ENCODE peak calls at places on chromosomes 1 and 21, in five cellular contexts. A is ovary, S is body of pancreas, B is brain microvascular endothelial cell, W is mammary epithelial cell. L is an unnamed sample.
A peak's percentile ranks its signal among the peaks of the same experiment; 100 is the strongest.

GRCh38 chr1:76764638-76765572 is 102.4 kb upstream of the ST6GALNAC5 start:
- DNase-seq in A (no peak), S (no peak), B (no peak), W (no peak), L (peak; percentile 36)

GRCh38 chr1:30420519-30421050 is 302.8 kb downstream of the MATN1 start:
- DNase-seq in A (no peak), S (no peak), B (no peak), W (peak; percentile 44), L (no peak)

GRCh38 chr1:42186172-42186571 is 21.6 kb upstream of the GUCA2A start:
- DNase-seq in A (no peak), S (no peak), B (peak; percentile 66), W (peak; percentile 53), L (no peak)

GRCh38 chr1:212073490-212073889 is 37.9 kb downstream of the DTL start:
- DNase-seq in A (no peak), S (no peak), B (no peak), W (no peak), L (no peak)

GRCh38 chr21:44617071-44617501 is 5.2 kb downstream of the KRTAP10-8 start:
- DNase-seq in A (no peak), S (no peak), B (no peak), W (no peak), L (no peak)

GRCh38 chr1:184972281-184973055 is 1.8 kb downstream of the NIBAN1 start:
- DNase-seq in A (no peak), S (no peak), B (no peak), W (peak; percentile 32), L (no peak)

GRCh38 chr21:18803624-18804023 is 400.0 kb upstream of the TMPRSS15 start:
- DNase-seq in A (no peak), S (no peak), B (no peak), W (no peak), L (no peak)

GRCh38 chr1:179808503-179808902 is 65.4 kb downstream of the FAM163A start:
- DNase-seq in A (no peak), S (no peak), B (no peak), W (no peak), L (no peak)

GRCh38 chr1:230869499-230869898 is 1.2 kb upstream of the C1orf198 start:
- DNase-seq in A (no peak), S (no peak), B (no peak), W (no peak), L (no peak)

GRCh38 chr1:65514083-65514482 is 93.6 kb downstream of the LEPR start:
- DNase-seq in A (no peak), S (no peak), B (no peak), W (peak; percentile 8), L (no peak)

GRCh38 chr1:173798078-173798477 is 26.4 kb upstream of the DARS2 start:
- DNase-seq in A (no peak), S (no peak), B (peak; percentile 1), W (peak; percentile 10), L (no peak)

GRCh38 chr1:94063379-94063778 is 57.6 kb downstream of the ABCA4 start:
- DNase-seq in A (peak; percentile 77), S (peak; percentile 63), B (peak; percentile 81), W (no peak), L (no peak)

GRCh38 chr1:68331117-68331865 is 99.0 kb upstream of the WLS start:
- DNase-seq in A (no peak), S (no peak), B (peak; percentile 67), W (peak; percentile 89), L (no peak)

GRCh38 chr1:192581131-192581927 is 5.8 kb downstream of the RGS1 start:
- DNase-seq in A (no peak), S (no peak), B (no peak), W (no peak), L (no peak)
- H3K27ac ChIP-seq in A (no peak overlapping the region), S (no peak overlapping the region), B (no peak overlapping the region), W (no peak overlapping the region), L (no peak overlapping the region)

DNA sequence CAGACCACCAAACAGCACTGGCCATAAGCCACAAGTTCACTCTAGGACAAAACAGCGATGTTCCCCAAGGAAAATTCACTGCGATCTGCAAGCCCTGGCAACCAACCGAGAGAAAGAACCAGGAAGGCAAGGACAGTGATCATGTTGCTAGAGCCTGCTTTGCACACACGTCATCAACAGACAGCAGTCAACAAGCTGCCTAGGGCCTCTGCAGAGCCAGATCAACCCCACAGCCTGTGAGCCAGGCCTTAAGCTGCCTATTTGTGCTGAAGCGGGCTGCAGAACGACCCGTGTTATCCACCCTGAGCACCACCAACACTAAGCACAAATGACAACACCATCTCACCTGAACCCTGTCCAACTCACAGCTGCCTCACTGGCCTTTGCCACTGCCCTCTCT is 6.2 kb upstream of the YRDC start:
- DNase-seq in A (no peak), S (no peak), B (no peak), W (no peak), L (peak; percentile 23)
- H3K27ac ChIP-seq in A (no peak overlapping the region), S (no peak overlapping the region), B (no peak overlapping the region), W (no peak overlapping the region), L (peak overlapping the region; percentile 60)

DNA sequence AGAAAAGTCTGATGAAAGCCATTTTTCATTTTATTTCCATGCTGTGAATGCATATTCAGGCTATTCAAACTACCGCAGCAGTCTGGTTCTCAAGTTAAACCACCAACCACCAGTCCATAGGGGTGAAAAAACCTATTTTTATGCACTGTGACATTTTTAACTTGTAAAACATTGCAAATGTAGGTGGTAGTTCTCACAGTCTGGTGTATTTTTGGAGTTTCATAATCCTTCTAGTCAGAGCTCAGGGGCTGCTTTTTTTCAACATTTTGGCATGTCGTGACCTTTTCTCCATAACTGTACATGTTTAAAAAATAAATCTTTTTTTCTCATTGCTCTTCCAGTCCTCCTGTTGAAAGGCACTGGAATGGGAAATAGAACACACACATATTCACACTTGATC is 907.6 kb upstream of the ADGRL2 start:
- DNase-seq in A (peak; percentile 32), S (no peak), B (no peak), W (no peak), L (no peak)
- H3K27ac ChIP-seq in A (peak overlapping the region; percentile 40), S (no peak overlapping the region), B (no peak overlapping the region), W (no peak overlapping the region), L (no peak overlapping the region)

GRCh38 chr1:159054427-159054826 is 22.1 kb downstream of the AIM2 start:
- DNase-seq in A (no peak), S (no peak), B (no peak), W (peak; percentile 16), L (no peak)

GRCh38 chr1:159051436-159051835 is 25.1 kb downstream of the AIM2 start:
- DNase-seq in A (no peak), S (no peak), B (no peak), W (no peak), L (no peak)

GRCh38 chr1:159058751-159059150 is 17.8 kb downstream of the AIM2 start:
- DNase-seq in A (no peak), S (no peak), B (no peak), W (no peak), L (no peak)

GRCh38 chr1:159055181-159055621 is 21.4 kb downstream of the AIM2 start:
- DNase-seq in A (no peak), S (no peak), B (no peak), W (peak; percentile 42), L (no peak)

GRCh38 chr1:159056069-159056698 is 20.4 kb downstream of the AIM2 start:
- DNase-seq in A (no peak), S (no peak), B (no peak), W (no peak), L (no peak)
- H3K27ac ChIP-seq in A (no peak overlapping the region), S (no peak overlapping the region), B (no peak overlapping the region), W (no peak overlapping the region), L (no peak overlapping the region)

DNA sequence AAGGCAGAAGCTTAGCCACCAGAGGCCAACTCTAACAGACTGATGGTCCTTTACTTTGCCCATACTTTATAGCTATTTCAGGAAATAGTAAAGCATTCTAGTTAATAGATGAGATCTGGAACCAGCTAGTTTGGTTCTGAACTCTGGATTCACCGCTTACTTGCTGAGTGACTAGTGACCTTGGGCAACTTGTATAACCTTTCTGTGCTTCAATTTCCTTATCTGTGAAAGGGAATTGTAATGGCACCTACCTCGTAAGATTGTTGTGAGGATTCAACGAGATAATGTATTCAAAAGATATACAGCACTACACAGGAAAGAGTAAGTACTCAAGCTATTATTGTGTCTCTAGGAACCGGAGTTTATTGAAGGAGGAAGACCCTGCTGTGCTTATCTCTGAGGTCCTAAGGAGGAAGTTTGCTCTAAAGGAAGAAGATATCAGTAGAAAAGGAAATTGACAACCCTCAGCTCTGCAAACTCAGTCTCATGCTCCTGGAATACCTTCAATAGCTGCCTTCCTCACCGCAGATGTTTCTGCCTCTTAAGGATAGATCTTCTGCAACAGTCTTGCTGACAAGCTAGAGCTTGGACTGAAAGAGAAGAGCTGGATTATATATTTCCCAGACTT is 11.9 kb downstream of the MTFR1L start:
- DNase-seq in A (no peak), S (no peak), B (no peak), W (no peak), L (no peak)
- H3K27ac ChIP-seq in A (no peak overlapping the region), S (no peak overlapping the region), B (no peak overlapping the region), W (no peak overlapping the region), L (no peak overlapping the region)

DNA sequence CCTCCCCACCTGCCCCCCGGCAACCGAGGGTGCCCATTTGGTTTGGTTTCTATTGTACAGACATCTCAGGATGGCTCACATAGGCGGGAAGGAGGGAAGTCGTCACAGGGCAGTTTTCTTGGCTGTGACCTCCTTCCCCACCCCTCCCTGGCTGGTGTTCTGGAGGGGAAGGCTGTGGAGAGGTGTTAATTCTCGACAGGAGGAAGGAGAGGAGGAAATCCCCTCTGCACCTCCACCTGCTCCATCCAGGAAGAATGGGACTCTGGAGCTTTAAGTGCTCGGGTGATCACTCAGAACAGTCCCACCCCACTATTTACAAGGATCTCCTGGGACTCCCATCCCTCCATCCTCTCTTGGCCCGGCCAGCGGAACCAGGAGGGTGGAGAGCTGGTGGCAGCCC is 7.6 kb downstream of the MEX3A start:
- DNase-seq in A (no peak), S (no peak), B (no peak), W (no peak), L (no peak)
- H3K27ac ChIP-seq in A (no peak overlapping the region), S (no peak overlapping the region), B (no peak overlapping the region), W (no peak overlapping the region), L (no peak overlapping the region)

L was measured in caudate nucleus.